ENCODE peak calls at places on chromosomes 16 and 17, in ten cellular contexts. A is brain microvascular endothelial cell; V is amniotic epithelial cell; W is A549; G is NB4; E is effector CD4-positive, alpha-beta T cell; D is RCC 7860; U is HT1080; B is foreskin fibroblast; R is stimulated activated effector memory CD8-positive, alpha-beta T cell treated with anti-CD3 and anti-CD28 coated beads, Interleukin-12 subunit alpha, Interleukin-12 subunit beta, amount 100 ng/mL, for 72 hours. O is an unnamed sample.
A peak's percentile ranks its signal among the peaks of the same experiment; 100 is the strongest.

GRCh38 chr17:27466748-27467375 is 10.6 kb downstream of the KSR1 start:
- DNase-seq in U (no peak), W (no peak), R (peak; percentile 49), V (no peak), B (no peak), E (no peak), A (no peak), D (no peak), G (peak; percentile 82), O (peak; percentile 77)

GRCh38 chr17:67377727-67378443 is 804 bp downstream of the PITPNC1 start:
- DNase-seq in G (peak; percentile 84), R (peak; percentile 42), W (peak; percentile 48), U (peak; percentile 19), V (peak; percentile 28), D (no peak), B (peak; percentile 65), E (peak; percentile 46), A (no peak), O (no peak)

GRCh38 chr17:74639704-74640142 is 16.2 kb upstream of the CD300E start:
- DNase-seq in E (no peak), B (no peak), U (no peak), A (no peak), V (peak; percentile 34), G (peak; percentile 85), D (no peak), W (no peak), R (no peak), O (peak; percentile 90)

GRCh38 chr16:57600952-57601580 is 27.4 kb upstream of the ADGRG1 start:
- DNase-seq in B (no peak), U (no peak), V (no peak), E (no peak), R (no peak), W (no peak), G (no peak), A (no peak), D (no peak), O (no peak)

GRCh38 chr16:56319391-56319790 is 106.0 kb downstream of the AMFR start:
- DNase-seq in W (no peak), R (no peak), D (no peak), E (no peak), V (no peak), U (no peak), G (no peak), B (no peak), A (no peak), O (no peak)

GRCh38 chr16:81975637-81976036 is 35.6 kb downstream of the SDR42E1 start:
- DNase-seq in G (no peak), U (no peak), R (no peak), W (no peak), A (no peak), D (no peak), B (no peak), E (no peak), V (no peak), O (no peak)

GRCh38 chr16:5444181-5444580 is 346.6 kb upstream of the EEF2KMT start:
- DNase-seq in V (no peak), A (no peak), R (no peak), W (no peak), B (no peak), D (no peak), G (no peak), U (no peak), E (no peak), O (no peak)

GRCh38 chr16:89445166-89445565 is 45.2 kb downstream of the ANKRD11 start:
- DNase-seq in R (no peak), D (no peak), G (no peak), W (no peak), E (no peak), U (no peak), A (no peak), V (no peak), B (no peak), O (no peak)

GRCh38 chr16:53968454-53968853 is 264.5 kb downstream of the FTO start:
- DNase-seq in B (peak; percentile 27), R (no peak), E (no peak), G (no peak), V (no peak), U (no peak), D (no peak), A (no peak), W (no peak), O (no peak)

GRCh38 chr16:15897834-15898254 is 9.4 kb upstream of the CEP20 start:
- DNase-seq in G (peak; percentile 54), E (no peak), V (no peak), A (peak; percentile 23), W (no peak), B (peak; percentile 86), R (peak; percentile 28), U (peak; percentile 56), D (peak; percentile 54), O (peak; percentile 81)

GRCh38 chr17:31260151-31260550 is 36.9 kb downstream of the OMG start:
- DNase-seq in E (no peak), D (no peak), R (no peak), B (no peak), G (no peak), V (no peak), U (no peak), A (no peak), W (no peak), O (no peak)

GRCh38 chr17:6070895-6071511 is 824 bp downstream of the WSCD1 start:
- DNase-seq in D (no peak), G (no peak), A (no peak), B (peak; percentile 70), V (no peak), W (peak; percentile 23), R (no peak), U (no peak), E (no peak), O (no peak)

GRCh38 chr17:58254803-58255202 is 16.4 kb downstream of the LPO start:
- DNase-seq in U (no peak), V (no peak), D (no peak), E (no peak), A (no peak), W (no peak), G (no peak), B (no peak), R (no peak), O (no peak)

GRCh38 chr17:79968116-79968515 is 67.6 kb downstream of the TBC1D16 start:
- DNase-seq in G (no peak), R (no peak), E (no peak), U (no peak), A (no peak), W (no peak), B (no peak), D (no peak), V (no peak), O (no peak)

GRCh38 chr17:31778538-31778937 is 80.5 kb downstream of the COPRS start:
- DNase-seq in A (no peak), R (no peak), D (peak; percentile 11), E (no peak), G (no peak), B (no peak), U (no peak), V (no peak), W (no peak), O (no peak)

GRCh38 chr16:52293209-52293608 is 253.7 kb downstream of the TOX3 start:
- DNase-seq in U (no peak), D (no peak), A (no peak), R (no peak), W (no peak), G (no peak), V (no peak), B (no peak), E (no peak), O (no peak)

GRCh38 chr17:43085489-43085888 is 39.7 kb downstream of the BRCA1 start:
- DNase-seq in G (no peak), B (peak; percentile 48), V (peak; percentile 36), A (no peak), W (peak; percentile 46), R (no peak), E (no peak), U (no peak), D (no peak), O (no peak)

GRCh38 chr16:79632289-79632688 is 31.8 kb upstream of the MAF start:
- DNase-seq in G (peak; percentile 4), E (no peak), B (no peak), D (peak; percentile 41), A (peak; percentile 45), W (peak; percentile 19), U (peak; percentile 64), V (peak; percentile 72), R (no peak), O (no peak)

O was measured in MV-4-11.